ENCODE peak calls at places on chromosome 17, in five cellular contexts. One of them, this sample, is unnamed.

GRCh38 chr17:9271989-9272388 is 250.7 kb downstream of the NTN1 start:
- DNase-seq in H1: no peak
- DNase-seq in neuronal stem cell: no peak
- DNase-seq in trophoblast cell: no peak
- DNase-seq in mesenchymal stem cell: no peak
- DNase-seq in this sample: no peak

GRCh38 chr17:64004903-64005733 is 7.0 kb downstream of the PRR29 start:
- DNase-seq in H1: no peak
- DNase-seq in neuronal stem cell: no peak
- DNase-seq in trophoblast cell: no peak
- DNase-seq in mesenchymal stem cell: no peak
- DNase-seq in this sample: peak

GRCh38 chr17:6654816-6655731 is 3.5 kb downstream of the C17orf100 start:
- DNase-seq in H1: no peak
- DNase-seq in neuronal stem cell: no peak
- DNase-seq in trophoblast cell: peak
- DNase-seq in mesenchymal stem cell: peak
- DNase-seq in this sample: peak

GRCh38 chr17:38798614-38799500 is 499 bp downstream of the PIP4K2B start:
- DNase-seq in H1: no peak
- DNase-seq in neuronal stem cell: peak
- DNase-seq in trophoblast cell: peak
- DNase-seq in mesenchymal stem cell: peak
- DNase-seq in this sample: peak

GRCh38 chr17:75692976-75693375 is 25.8 kb downstream of the SAP30BP start:
- DNase-seq in H1: no peak
- DNase-seq in neuronal stem cell: no peak
- DNase-seq in trophoblast cell: no peak
- DNase-seq in mesenchymal stem cell: no peak
- DNase-seq in this sample: no peak

GRCh38 chr17:43898446-43898845 is 8.9 kb downstream of the MPP2 start:
- DNase-seq in H1: no peak
- DNase-seq in neuronal stem cell: no peak
- DNase-seq in trophoblast cell: no peak
- DNase-seq in mesenchymal stem cell: no peak
- DNase-seq in this sample: no peak

GRCh38 chr17:47266782-47267181 is 13.2 kb downstream of the ITGB3 start:
- DNase-seq in H1: no peak
- DNase-seq in neuronal stem cell: no peak
- DNase-seq in trophoblast cell: no peak
- DNase-seq in mesenchymal stem cell: peak
- DNase-seq in this sample: no peak

GRCh38 chr17:7634384-7634783 is 4.4 kb downstream of the SHBG start:
- DNase-seq in H1: no peak
- DNase-seq in neuronal stem cell: peak
- DNase-seq in trophoblast cell: no peak
- DNase-seq in mesenchymal stem cell: peak
- DNase-seq in this sample: peak

GRCh38 chr17:41464682-41465081 is 2.5 kb downstream of the KRT32 start:
- DNase-seq in H1: no peak
- DNase-seq in neuronal stem cell: no peak
- DNase-seq in trophoblast cell: peak
- DNase-seq in mesenchymal stem cell: peak
- DNase-seq in this sample: no peak

GRCh38 chr17:27546624-27547300 is 84.2 kb upstream of the LGALS9 start:
- DNase-seq in H1: no peak
- DNase-seq in neuronal stem cell: no peak
- DNase-seq in trophoblast cell: no peak
- DNase-seq in mesenchymal stem cell: no peak
- DNase-seq in this sample: no peak
- H2BK12ac ChIP-seq in H1: no peak
- H2BK12ac ChIP-seq in neuronal stem cell: no peak
- H2BK12ac ChIP-seq in trophoblast cell: peak
- H2BK12ac ChIP-seq in mesenchymal stem cell: no peak
- H2BK12ac ChIP-seq in this sample: no peak

DNA sequence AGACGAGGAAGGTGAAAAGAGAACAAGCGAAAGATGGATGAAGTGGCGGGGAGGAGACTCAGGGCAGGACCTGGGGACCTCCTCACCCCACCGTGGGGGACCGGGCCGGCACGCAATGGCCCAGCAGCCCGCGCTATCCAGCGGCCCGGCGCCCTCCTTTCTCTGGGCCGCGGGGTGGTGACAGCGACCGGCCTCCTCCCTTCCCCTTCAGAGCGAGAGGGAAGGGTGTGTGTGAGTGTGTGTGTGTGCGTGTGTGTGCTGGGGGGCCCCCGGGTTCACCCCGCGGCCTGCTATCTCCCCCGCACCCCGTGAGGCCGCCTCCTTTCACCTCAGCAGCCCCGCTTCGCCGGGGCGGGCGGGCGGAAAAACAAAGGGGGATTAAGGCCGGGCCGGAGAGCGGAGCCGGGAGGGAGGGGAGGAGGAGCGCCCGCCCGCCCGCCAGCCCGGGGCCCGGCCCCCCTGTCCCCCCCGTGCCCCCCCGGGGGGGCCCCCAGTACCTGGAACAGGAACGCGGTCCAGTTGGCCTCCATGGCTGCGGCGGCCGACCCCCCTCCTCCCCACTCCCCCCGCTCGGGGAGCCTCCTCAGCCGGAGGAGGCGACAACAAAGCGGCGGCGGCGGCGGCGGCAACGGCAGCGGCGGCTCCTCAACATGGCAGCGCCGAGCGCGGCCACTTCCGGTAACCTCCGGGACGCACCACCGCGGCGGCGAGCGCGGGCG is at the start of gene VEZF1:
- DNase-seq in H1: no peak
- DNase-seq in neuronal stem cell: peak
- DNase-seq in trophoblast cell: peak
- DNase-seq in mesenchymal stem cell: peak
- DNase-seq in this sample: peak
- H3K4me2 ChIP-seq in H1: peak
- H3K4me2 ChIP-seq in neuronal stem cell: peak
- H3K4me2 ChIP-seq in trophoblast cell: peak
- H3K4me2 ChIP-seq in mesenchymal stem cell: peak
- H3K4me2 ChIP-seq in this sample: peak

GRCh38 chr17:31089461-31089860 is 5.3 kb upstream of the NF1 start:
- DNase-seq in H1: no peak
- DNase-seq in neuronal stem cell: no peak
- DNase-seq in trophoblast cell: no peak
- DNase-seq in mesenchymal stem cell: no peak
- DNase-seq in this sample: no peak

GRCh38 chr17:31093866-31094599 is 744 bp upstream of the NF1 start:
- DNase-seq in H1: no peak
- DNase-seq in neuronal stem cell: no peak
- DNase-seq in trophoblast cell: no peak
- DNase-seq in mesenchymal stem cell: no peak
- DNase-seq in this sample: no peak

GRCh38 chr17:31094600-31095238 is at the start of gene NF1:
- DNase-seq in H1: peak
- DNase-seq in neuronal stem cell: peak
- DNase-seq in trophoblast cell: peak
- DNase-seq in mesenchymal stem cell: peak
- DNase-seq in this sample: peak

GRCh38 chr17:31095239-31096105 is 695 bp downstream of the NF1 start:
- DNase-seq in H1: peak
- DNase-seq in neuronal stem cell: peak
- DNase-seq in trophoblast cell: peak
- DNase-seq in mesenchymal stem cell: peak
- DNase-seq in this sample: peak

DNA sequence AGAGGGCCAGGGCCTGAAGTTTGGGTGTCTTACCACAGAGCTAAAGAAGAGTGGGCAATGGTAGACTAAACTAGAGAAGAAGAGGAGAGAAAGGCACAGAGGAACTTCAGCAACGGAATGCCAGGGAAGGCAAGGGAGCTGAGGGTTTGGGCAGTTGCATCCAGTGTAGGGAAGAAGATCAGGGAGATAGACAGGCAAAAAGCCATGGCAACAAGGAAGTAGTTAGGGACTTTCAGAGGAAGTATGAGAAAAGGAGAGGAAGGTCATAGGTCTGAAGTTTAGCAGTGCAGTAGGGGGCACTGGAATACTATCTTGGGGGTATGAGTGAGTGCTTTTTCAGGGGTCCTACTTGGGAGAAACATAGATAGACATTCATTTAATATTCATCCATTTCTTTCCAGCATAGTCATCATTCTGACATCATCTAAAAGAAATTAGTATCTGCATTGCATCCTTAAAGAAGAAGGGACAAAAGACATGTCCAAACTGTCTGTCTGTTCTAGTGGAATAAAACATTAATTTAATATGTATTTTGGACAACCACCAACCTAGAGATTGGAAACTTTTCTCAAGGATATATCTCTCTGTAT is 2.2 kb upstream of the NF1 start:
- DNase-seq in H1: no peak
- DNase-seq in neuronal stem cell: no peak
- DNase-seq in trophoblast cell: no peak
- DNase-seq in mesenchymal stem cell: peak
- DNase-seq in this sample: no peak
- H3K18ac ChIP-seq in H1: no peak
- H3K18ac ChIP-seq in neuronal stem cell: no peak
- H3K18ac ChIP-seq in trophoblast cell: no peak
- H3K18ac ChIP-seq in mesenchymal stem cell: no peak
- H3K18ac ChIP-seq in this sample: no peak

DNA sequence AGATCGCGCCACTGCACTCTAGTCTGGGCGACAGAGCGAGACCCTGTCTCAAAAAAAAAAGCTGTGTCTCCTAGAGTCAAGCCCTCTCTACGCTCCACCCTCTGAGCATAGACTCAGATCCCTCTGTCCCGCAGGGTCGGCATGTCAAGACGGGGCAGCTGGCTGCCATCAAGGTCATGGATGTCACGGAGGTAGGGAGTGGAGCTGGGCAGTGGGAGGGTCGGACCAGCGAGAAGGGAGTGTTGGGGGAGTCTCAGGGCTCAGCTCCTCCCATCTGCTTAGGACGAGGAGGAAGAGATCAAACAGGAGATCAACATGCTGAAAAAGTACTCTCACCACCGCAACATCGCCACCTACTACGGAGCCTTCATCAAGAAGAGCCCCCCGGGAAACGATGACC is 18.5 kb upstream of the C17orf107 start:
- DNase-seq in H1: no peak
- DNase-seq in neuronal stem cell: no peak
- DNase-seq in trophoblast cell: no peak
- DNase-seq in mesenchymal stem cell: no peak
- DNase-seq in this sample: no peak
- H2BK12ac ChIP-seq in H1: no peak
- H2BK12ac ChIP-seq in neuronal stem cell: no peak
- H2BK12ac ChIP-seq in trophoblast cell: no peak
- H2BK12ac ChIP-seq in mesenchymal stem cell: no peak
- H2BK12ac ChIP-seq in this sample: no peak

DNA sequence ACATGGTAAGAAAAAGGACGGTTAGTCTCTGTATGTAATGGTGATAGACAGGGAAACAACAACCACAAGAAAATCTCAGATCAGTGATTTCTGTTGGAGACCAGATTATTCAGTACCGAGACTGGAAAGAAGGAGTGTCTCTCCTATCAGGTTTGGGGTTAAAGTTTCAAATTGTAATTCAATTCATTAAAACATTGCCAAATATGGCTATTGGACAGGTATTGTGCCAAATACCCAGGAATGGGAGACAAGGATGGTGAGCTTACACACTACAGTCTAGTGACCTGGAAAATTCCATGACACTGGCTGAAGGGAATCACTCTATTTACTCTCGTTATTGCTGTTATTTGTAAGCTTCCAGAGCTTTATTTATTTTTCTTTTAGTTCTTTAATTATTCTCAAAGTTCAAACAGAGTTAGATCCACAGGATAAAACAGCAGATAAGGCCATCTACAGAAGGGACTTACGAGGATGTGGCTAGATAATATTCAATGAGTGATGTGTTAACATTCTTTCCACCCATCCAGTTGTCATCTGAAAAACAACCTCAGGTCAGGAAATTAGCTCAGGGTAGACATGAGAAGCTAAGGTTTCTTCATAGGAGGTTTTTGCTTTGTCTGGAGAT is 25.1 kb upstream of the MMD start:
- DNase-seq in H1: no peak
- DNase-seq in neuronal stem cell: no peak
- DNase-seq in trophoblast cell: no peak
- DNase-seq in mesenchymal stem cell: peak
- DNase-seq in this sample: no peak
- H3K4me2 ChIP-seq in H1: no peak
- H3K4me2 ChIP-seq in neuronal stem cell: no peak
- H3K4me2 ChIP-seq in trophoblast cell: no peak
- H3K4me2 ChIP-seq in mesenchymal stem cell: no peak
- H3K4me2 ChIP-seq in this sample: no peak

DNA sequence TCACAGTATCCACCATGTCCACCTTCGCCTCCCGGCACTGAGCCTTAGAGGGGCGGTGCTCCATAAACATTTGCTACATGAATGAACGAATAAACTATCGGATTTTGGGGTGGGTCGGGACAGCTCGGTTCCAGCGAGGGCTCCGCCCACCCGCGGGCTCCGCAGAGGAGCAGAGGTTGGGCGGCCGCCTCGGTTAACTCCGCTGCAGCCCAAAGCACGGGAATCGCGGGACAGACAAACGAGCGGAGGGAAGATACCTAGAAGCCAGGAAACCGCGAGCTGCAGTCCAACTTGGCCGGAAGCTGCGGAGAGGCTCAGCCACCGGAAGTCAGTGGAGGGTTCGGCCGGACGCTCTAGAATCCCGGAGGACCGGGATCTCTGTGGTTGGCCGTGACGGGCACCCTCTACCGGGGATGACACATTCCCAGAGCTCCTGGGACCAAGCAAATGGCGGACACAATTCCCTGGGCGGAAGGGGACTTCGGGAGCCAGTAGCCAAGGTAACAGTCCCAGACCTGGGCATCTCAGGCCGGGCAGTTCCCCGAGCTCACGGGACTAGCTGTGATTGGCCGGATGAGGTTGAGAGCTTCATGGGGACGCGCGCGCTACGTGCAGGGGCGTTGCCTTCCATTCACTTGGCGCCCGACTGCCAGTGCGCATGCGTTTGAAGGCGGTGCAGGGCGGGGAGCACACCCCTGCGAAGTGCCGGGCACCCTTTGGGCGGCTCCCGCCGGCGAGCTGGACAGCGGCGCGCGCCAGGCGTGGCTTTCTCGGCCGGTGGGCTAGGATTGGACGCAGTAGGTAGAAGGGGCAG is 489 bp upstream of the MAPK7 start:
- DNase-seq in H1: peak
- DNase-seq in neuronal stem cell: peak
- DNase-seq in trophoblast cell: peak
- DNase-seq in mesenchymal stem cell: peak
- DNase-seq in this sample: peak
- H3K18ac ChIP-seq in H1: peak
- H3K18ac ChIP-seq in neuronal stem cell: peak
- H3K18ac ChIP-seq in trophoblast cell: peak
- H3K18ac ChIP-seq in mesenchymal stem cell: peak
- H3K18ac ChIP-seq in this sample: peak

GRCh38 chr17:49005140-49005539 is 8.0 kb downstream of the IGF2BP1 start:
- DNase-seq in H1: no peak
- DNase-seq in neuronal stem cell: no peak
- DNase-seq in trophoblast cell: no peak
- DNase-seq in mesenchymal stem cell: no peak
- DNase-seq in this sample: no peak
- H2BK12ac ChIP-seq in H1: no peak
- H2BK12ac ChIP-seq in neuronal stem cell: no peak
- H2BK12ac ChIP-seq in trophoblast cell: no peak
- H2BK12ac ChIP-seq in mesenchymal stem cell: no peak
- H2BK12ac ChIP-seq in this sample: no peak

DNA sequence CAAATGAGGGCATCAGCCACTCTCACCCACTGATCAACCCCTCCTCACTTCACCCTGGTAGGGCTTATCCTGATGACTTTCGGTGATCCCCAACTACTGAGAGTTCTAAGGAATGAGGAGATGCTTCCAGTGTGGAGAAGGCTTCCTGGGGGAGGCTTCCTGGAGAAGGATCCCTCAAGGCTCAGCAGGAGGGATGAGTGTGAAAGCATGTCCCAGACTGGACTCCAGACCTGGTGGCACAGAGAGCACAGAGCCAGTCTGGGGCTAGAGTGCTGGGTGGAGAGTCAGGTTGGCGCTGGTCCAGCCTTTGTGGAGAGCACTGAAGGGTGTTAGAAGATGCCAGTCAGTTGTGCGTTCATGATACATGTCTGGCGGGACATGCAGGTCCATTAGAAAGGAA is 53.7 kb downstream of the PLD6 start:
- DNase-seq in H1: no peak
- DNase-seq in neuronal stem cell: no peak
- DNase-seq in trophoblast cell: no peak
- DNase-seq in mesenchymal stem cell: no peak
- DNase-seq in this sample: no peak
- H3K4me2 ChIP-seq in H1: no peak
- H3K4me2 ChIP-seq in neuronal stem cell: no peak
- H3K4me2 ChIP-seq in trophoblast cell: no peak
- H3K4me2 ChIP-seq in mesenchymal stem cell: no peak
- H3K4me2 ChIP-seq in this sample: no peak